ENCODE peak calls at places on chromosomes 16 and 17, in nine cellular contexts. B is hypothalamus; H is NCI-H748 treated with DMSO at 0.1 percent for 48 hours; J is WTC11; X is NCI-H1048; Q is heart left ventricle; Y is activated CD8-positive, alpha-beta memory T cell treated with anti-CD3 and anti-CD28 coated beads for 1 hour; W is IMR-90; E is hepatocyte. V is an unnamed sample.

GRCh38 chr16:19959736-19960135 is 75.1 kb upstream of the GPRC5B start:
- DNase-seq in B (no peak), H (no peak), J (no peak), X (no peak), Q (no peak), Y (no peak), W (no peak), E (no peak), V (no peak)

GRCh38 chr16:78742501-78743283 is 643.2 kb downstream of the WWOX start:
- DNase-seq in B (no peak), H (no peak), J (no peak), X (no peak), Q (peak), Y (peak), W (peak), E (peak), V (no peak)

GRCh38 chr17:31509805-31510177 is 118.3 kb downstream of the RAB11FIP4 start:
- DNase-seq in B (no peak), H (no peak), J (no peak), X (no peak), Q (no peak), Y (no peak), W (no peak), E (no peak), V (no peak)

GRCh38 chr17:50181601-50182345 is 16.0 kb downstream of the SGCA start:
- DNase-seq in B (no peak), H (no peak), J (no peak), X (no peak), Q (no peak), Y (no peak), W (peak), E (no peak), V (no peak)

GRCh38 chr16:11138769-11139623 is 117.0 kb downstream of the SOCS1 start:
- DNase-seq in B (no peak), H (no peak), J (no peak), X (no peak), Q (no peak), Y (no peak), W (peak), E (no peak), V (peak)

GRCh38 chr16:66274335-66275110 is 92.0 kb upstream of the CDH5 start:
- DNase-seq in B (no peak), H (peak), J (no peak), X (no peak), Q (no peak), Y (no peak), W (peak), E (peak), V (peak)

GRCh38 chr16:12086861-12087260 is 110.3 kb downstream of the SNX29 start:
- DNase-seq in B (no peak), H (no peak), J (no peak), X (no peak), Q (no peak), Y (no peak), W (no peak), E (no peak), V (no peak)

GRCh38 chr16:51134876-51135275 is 16.2 kb downstream of the SALL1 start:
- DNase-seq in B (no peak), H (no peak), J (peak), X (no peak), Q (no peak), Y (no peak), W (no peak), E (no peak), V (no peak)

GRCh38 chr16:55949518-55949917 is 74.3 kb upstream of the CES5A start:
- DNase-seq in B (no peak), H (no peak), J (no peak), X (no peak), Q (no peak), Y (no peak), W (peak), E (no peak), V (no peak)

GRCh38 chr17:78991017-78991783 is 11.5 kb upstream of the LGALS3BP start:
- DNase-seq in B (no peak), H (no peak), J (no peak), X (no peak), Q (peak), Y (no peak), W (no peak), E (no peak), V (no peak)

GRCh38 chr16:22270525-22270924 is 26.7 kb upstream of the POLR3E start:
- DNase-seq in B (no peak), H (no peak), J (no peak), X (no peak), Q (no peak), Y (no peak), W (no peak), E (no peak), V (no peak)

GRCh38 chr16:21646721-21647561 is 5.5 kb downstream of the IGSF6 start:
- DNase-seq in B (no peak), H (no peak), J (no peak), X (no peak), Q (no peak), Y (peak), W (no peak), E (no peak), V (no peak)

GRCh38 chr16:12137344-12138094 is 161.0 kb downstream of the SNX29 start:
- DNase-seq in B (no peak), H (no peak), J (no peak), X (no peak), Q (no peak), Y (no peak), W (no peak), E (no peak), V (no peak)

GRCh38 chr17:81854974-81855774 is 5.2 kb downstream of the P4HB start:
- DNase-seq in B (no peak), H (no peak), J (no peak), X (no peak), Q (no peak), Y (no peak), W (no peak), E (no peak), V (no peak)

GRCh38 chr17:33667052-33667509 is 374.0 kb upstream of the ASIC2 start:
- DNase-seq in B (no peak), H (no peak), J (no peak), X (no peak), Q (no peak), Y (no peak), W (no peak), E (no peak), V (no peak)

GRCh38 chr17:4436381-4436780 is 2.6 kb downstream of the SPNS3 start:
- DNase-seq in B (no peak), H (no peak), J (no peak), X (no peak), Q (no peak), Y (no peak), W (no peak), E (no peak), V (no peak)

GRCh38 chr16:49600541-49600940 is 226.9 kb downstream of the C16orf78 start:
- DNase-seq in B (no peak), H (no peak), J (no peak), X (no peak), Q (no peak), Y (no peak), W (no peak), E (no peak), V (peak)

GRCh38 chr16:57325458-57325857 is 33.1 kb upstream of the CCL22 start:
- DNase-seq in B (no peak), H (no peak), J (no peak), X (no peak), Q (no peak), Y (no peak), W (peak), E (no peak), V (no peak)

GRCh38 chr17:46972346-46972745 is 6.7 kb downstream of the RPRML start:
- DNase-seq in B (no peak), H (no peak), J (no peak), X (no peak), Q (peak), Y (no peak), W (no peak), E (no peak), V (no peak)

GRCh38 chr17:44464037-44464436 is 39.2 kb downstream of the GPATCH8 start:
- DNase-seq in B (no peak), H (no peak), J (no peak), X (no peak), Q (no peak), Y (no peak), W (peak), E (no peak), V (no peak)

GRCh38 chr17:81672504-81672903 is 6.0 kb downstream of the CCDC137 start:
- DNase-seq in B (no peak), H (no peak), J (no peak), X (no peak), Q (no peak), Y (no peak), W (no peak), E (no peak), V (no peak)

GRCh38 chr17:8221663-8222379 is 11.4 kb upstream of the AURKB start:
- DNase-seq in B (peak), H (peak), J (peak), X (peak), Q (peak), Y (peak), W (peak), E (peak), V (peak)

GRCh38 chr17:76497979-76498885 is 3.0 kb downstream of the RHBDF2 start:
- DNase-seq in B (peak), H (no peak), J (peak), X (no peak), Q (peak), Y (no peak), W (peak), E (peak), V (peak)

GRCh38 chr16:154223-155030 is 2.0 kb downstream of the HBZ start:
- DNase-seq in B (no peak), H (no peak), J (no peak), X (no peak), Q (peak), Y (no peak), W (peak), E (no peak), V (peak)

GRCh38 chr16:81585785-81586184 is 141.2 kb downstream of the CMIP start:
- DNase-seq in B (no peak), H (no peak), J (peak), X (no peak), Q (no peak), Y (no peak), W (no peak), E (peak), V (peak)

GRCh38 chr16:48607056-48607825 is 2.7 kb downstream of the N4BP1 start:
- DNase-seq in B (no peak), H (no peak), J (no peak), X (no peak), Q (no peak), Y (no peak), W (peak), E (peak), V (no peak)

GRCh38 chr16:89505204-89506112 is 2.7 kb upstream of the SPG7 start:
- DNase-seq in B (peak), H (no peak), J (no peak), X (no peak), Q (peak), Y (peak), W (peak), E (peak), V (no peak)

GRCh38 chr17:57714660-57715059 is 30.4 kb downstream of the CCDC182 start:
- DNase-seq in B (no peak), H (peak), J (no peak), X (no peak), Q (no peak), Y (no peak), W (no peak), E (no peak), V (no peak)

GRCh38 chr16:58026139-58026704 is 668 bp downstream of the MMP15 start:
- DNase-seq in B (no peak), H (no peak), J (peak), X (no peak), Q (peak), Y (no peak), W (peak), E (peak), V (no peak)

GRCh38 chr17:39740357-39741111 is 2.8 kb downstream of the GRB7 start:
- DNase-seq in B (no peak), H (no peak), J (peak), X (no peak), Q (no peak), Y (no peak), W (peak), E (peak), V (peak)

GRCh38 chr16:83164816-83165215 is 538.0 kb downstream of the CDH13 start:
- DNase-seq in B (no peak), H (no peak), J (no peak), X (no peak), Q (no peak), Y (no peak), W (no peak), E (no peak), V (no peak)

GRCh38 chr16:90020838-90021382 is 1.7 kb upstream of the DBNDD1 start:
- DNase-seq in B (peak), H (no peak), J (no peak), X (no peak), Q (no peak), Y (no peak), W (peak), E (no peak), V (no peak)

GRCh38 chr16:56475226-56475625 is 23.9 kb downstream of the OGFOD1 start:
- DNase-seq in B (no peak), H (no peak), J (no peak), X (no peak), Q (no peak), Y (no peak), W (no peak), E (no peak), V (no peak)

GRCh38 chr17:2724783-2725164 is 13.2 kb upstream of the CLUH start:
- DNase-seq in B (no peak), H (no peak), J (peak), X (no peak), Q (no peak), Y (no peak), W (peak), E (peak), V (peak)

V was measured in H9.